ENCODE peak calls at places on chromosomes 6 and 20, in five cellular contexts. Y is esophagus muscularis mucosa, G is mucosa of gallbladder, V is NCI-H2081, L is bronchial epithelial cell. U is an unnamed sample.

GRCh38 chr6:1322725-1323219 is 10.9 kb downstream of the FOXQ1 start:
- DNase-seq in Y (no peak), G (peak), V (no peak), L (no peak), U (no peak)

GRCh38 chr20:17972121-17972520 is 3.3 kb downstream of the MGME1 start:
- DNase-seq in Y (no peak), G (no peak), V (no peak), L (no peak), U (no peak)

GRCh38 chr6:141587482-141588266 is 545.1 kb upstream of the GJE1 start:
- DNase-seq in Y (no peak), G (no peak), V (no peak), L (no peak), U (no peak)

GRCh38 chr6:139523986-139524385 is 149.5 kb upstream of the CITED2 start:
- DNase-seq in Y (no peak), G (no peak), V (no peak), L (no peak), U (no peak)

GRCh38 chr20:52748235-52748950 is 223.8 kb upstream of the TSHZ2 start:
- DNase-seq in Y (peak), G (no peak), V (no peak), L (no peak), U (no peak)

GRCh38 chr6:63663147-63663877 is 27.7 kb downstream of the PHF3 start:
- DNase-seq in Y (no peak), G (no peak), V (no peak), L (peak), U (no peak)

GRCh38 chr20:46151936-46152335 is 33.8 kb downstream of the CD40 start:
- DNase-seq in Y (no peak), G (no peak), V (no peak), L (no peak), U (peak)

GRCh38 chr6:125913145-125913544 is 43.4 kb upstream of the HINT3 start:
- DNase-seq in Y (no peak), G (no peak), V (no peak), L (no peak), U (no peak)

GRCh38 chr6:31407699-31408098 is 4.3 kb downstream of the MICA start:
- DNase-seq in Y (no peak), G (no peak), V (no peak), L (peak), U (no peak)

U was measured in GM13977.